ENCODE peak calls at places on chromosome 16, in four cellular contexts. I is mesenchymal stem cell, L is adipocyte, U is K562. C is an unnamed sample.

GRCh38 chr16:6375471-6376075 is 957.1 kb upstream of the RBFOX1 start:
- DNase-seq in U (no peak), I (no peak), L (no peak), C (no peak)

GRCh38 chr16:11329080-11329491 is 16.2 kb upstream of the RMI2 start:
- DNase-seq in L (peak), I (peak), U (no peak), C (no peak)

GRCh38 chr16:29708917-29709600 is 30.1 kb downstream of the QPRT start:
- DNase-seq in I (no peak), L (no peak), U (no peak), C (no peak)

GRCh38 chr16:49471038-49471727 is 97.6 kb downstream of the C16orf78 start:
- DNase-seq in I (no peak), U (no peak), L (no peak), C (no peak)

GRCh38 chr16:82638095-82638798 is 11.5 kb downstream of the CDH13 start:
- DNase-seq in U (no peak), L (peak), I (peak), C (peak)

GRCh38 chr16:81094771-81095251 is 1.4 kb downstream of the GCSH start:
- DNase-seq in I (peak), L (peak), U (no peak), C (no peak)

GRCh38 chr16:22425036-22425801 is 50.8 kb upstream of the CDR2 start:
- DNase-seq in L (peak), U (no peak), I (no peak), C (no peak)

GRCh38 chr16:86528061-86528929 is 18.0 kb downstream of the FOXF1 start:
- DNase-seq in I (no peak), L (no peak), U (no peak), C (no peak)

GRCh38 chr16:12639044-12639443 is 164.6 kb downstream of the CPPED1 start:
- DNase-seq in L (peak), U (peak), I (peak), C (peak)

GRCh38 chr16:813916-814412 is 13.4 kb upstream of the GNG13 start:
- DNase-seq in U (no peak), I (no peak), L (no peak), C (no peak)
- H3K9ac ChIP-seq in U (no peak), I (peak), L (peak), C (no peak)

DNA sequence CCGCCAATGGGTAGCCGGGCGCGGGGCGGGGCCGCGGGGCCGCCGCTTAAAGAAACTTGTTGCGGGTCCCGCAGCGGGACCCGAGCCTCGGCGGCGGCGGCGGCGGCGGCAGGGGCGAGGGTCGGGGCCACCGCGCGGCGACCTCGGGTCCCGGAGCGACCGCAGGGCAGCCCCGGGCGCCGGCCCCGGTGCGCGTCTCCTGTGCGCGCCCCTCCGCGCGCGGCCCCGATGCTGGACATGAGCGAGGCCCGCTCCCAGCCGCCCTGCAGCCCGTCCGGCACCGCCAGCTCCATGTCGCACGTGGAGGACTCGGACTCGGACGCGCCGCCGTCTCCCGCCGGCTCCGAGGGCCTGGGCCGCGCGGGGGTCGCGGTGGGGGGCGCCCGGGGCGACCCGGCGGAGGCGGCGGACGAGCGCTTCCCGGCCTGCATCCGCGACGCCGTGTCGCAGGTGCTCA is at the start of gene SOX8:
- DNase-seq in L (no peak), U (peak), I (no peak), C (no peak)
- H3K9ac ChIP-seq in L (no peak), U (no peak), I (no peak), C (no peak)

GRCh38 chr16:35480361-35480760 is 2020.9 kb downstream of the TP53TG3F start:
- DNase-seq in U (no peak), L (no peak), I (no peak), C (no peak)
- H3K9ac ChIP-seq in U (no peak), L (no peak), I (no peak), C (no peak)

DNA sequence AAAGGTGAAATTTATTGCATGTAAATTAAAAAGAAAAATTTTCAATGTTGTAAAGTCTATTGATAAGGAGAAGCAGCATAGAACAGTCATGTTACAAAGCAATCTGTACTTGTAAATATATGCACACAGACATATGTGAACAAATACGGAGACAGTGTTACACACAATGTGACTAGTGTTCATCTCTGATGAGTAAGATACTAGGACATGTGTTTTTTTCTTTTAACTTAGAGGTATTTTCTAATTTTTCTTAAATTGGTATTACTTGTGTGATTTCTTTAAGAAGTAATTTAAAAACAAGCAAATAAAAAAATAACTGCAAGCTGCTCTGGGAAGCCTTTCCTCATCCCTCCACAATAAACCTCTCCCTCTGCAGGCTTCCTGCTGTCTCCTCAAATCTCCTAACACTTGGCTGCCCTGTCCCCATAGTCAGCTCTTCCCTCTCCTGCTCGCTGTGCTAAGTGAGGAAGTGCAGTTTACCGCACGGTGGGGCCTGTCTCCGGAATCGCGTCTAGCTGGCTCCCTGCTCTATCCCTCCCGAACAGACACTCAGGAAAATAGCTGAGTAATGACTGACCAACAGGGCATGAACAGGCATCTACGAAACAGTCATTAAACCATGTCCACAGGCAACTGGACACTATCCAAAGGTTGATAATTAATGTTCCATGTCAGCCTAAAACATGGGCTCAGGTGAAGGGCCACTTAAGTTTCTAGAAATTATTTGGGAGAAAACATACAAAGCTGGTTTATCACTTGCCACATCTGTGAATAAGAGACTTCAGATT is 35.9 kb downstream of the CMTM4 start:
- DNase-seq in L (peak), I (peak), U (peak), C (peak)
- H3K9ac ChIP-seq in L (peak), I (peak), U (peak), C (no peak)

DNA sequence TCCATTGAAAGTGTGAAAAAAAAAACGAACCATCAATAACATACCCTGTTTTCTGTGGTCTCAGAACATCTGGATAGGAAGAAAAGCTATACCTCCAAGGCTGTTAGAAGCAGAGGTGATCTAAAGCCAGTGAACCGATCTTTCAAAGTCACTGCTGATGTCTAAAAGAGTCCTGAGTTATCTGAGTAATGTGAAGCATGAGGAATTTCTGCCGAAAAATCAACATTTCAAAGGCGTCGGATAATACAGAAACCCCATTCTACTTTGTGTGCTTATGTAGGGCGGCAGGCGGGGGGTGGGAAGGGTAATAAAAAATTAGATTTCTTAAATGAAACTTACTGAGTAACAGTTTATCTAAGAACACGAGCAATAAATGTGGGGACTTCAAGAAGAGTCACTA is 3.9 kb downstream of the XYLT1 start:
- DNase-seq in I (no peak), L (no peak), U (no peak), C (no peak)
- H3K9ac ChIP-seq in I (peak), L (no peak), U (no peak), C (no peak)

DNA sequence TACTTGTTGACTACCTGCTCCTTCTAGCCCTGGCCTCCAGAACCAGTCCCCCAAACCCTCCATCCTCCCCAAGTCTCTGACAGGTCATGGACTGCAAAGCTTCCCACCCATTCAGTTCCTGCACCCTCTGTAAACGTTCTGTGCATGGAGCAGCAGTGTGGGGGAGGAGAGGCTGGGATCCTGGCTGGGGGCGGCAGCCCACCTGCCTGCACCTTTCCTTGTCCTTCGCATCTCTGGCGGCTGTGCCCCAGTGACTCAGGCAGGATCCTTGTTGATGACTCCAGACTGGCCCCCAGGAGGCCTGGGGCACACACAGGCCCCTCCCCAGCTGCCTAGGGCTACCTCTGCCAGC is 1.6 kb upstream of the PKMYT1 start:
- DNase-seq in I (no peak), L (no peak), U (peak), C (no peak)
- H3K9ac ChIP-seq in I (no peak), L (no peak), U (peak), C (no peak)

C was measured in mammary epithelial cell.